ENCODE peak calls at places on chromosomes 11 and 22, in four cellular contexts. B is GM23248, M is GM23338, A is kidney. H is an unnamed sample. For H3K4me1, the result is how much of the 10 kb centered on the place peaks cover.

GRCh38 chr22:38327805-38328204 is 10.6 kb upstream of the CSNK1E start:
- DNase-seq in A (no peak), B (peak), M (no peak), H (no peak)

GRCh38 chr11:2377511-2378443 is 667 bp downstream of the CD81 start:
- DNase-seq in B (peak), A (peak), M (peak), H (peak)

GRCh38 chr11:19987243-19987870 is 172.9 kb downstream of the DBX1 start:
- DNase-seq in M (no peak), A (no peak), B (no peak), H (no peak)

GRCh38 chr11:122202951-122203456 is 87.0 kb upstream of the BLID start:
- DNase-seq in A (peak), M (peak), B (peak), H (no peak)

GRCh38 chr11:96156379-96156722 is 186.6 kb downstream of the MAML2 start:
- DNase-seq in M (no peak), B (peak), A (no peak), H (no peak)

GRCh38 chr22:43658823-43659222 is 153.3 kb downstream of the EFCAB6 start:
- DNase-seq in B (no peak), M (peak), A (no peak), H (no peak)

GRCh38 chr11:19802773-19803293 is 90.2 kb downstream of the NAV2 start:
- DNase-seq in B (no peak), A (no peak), M (no peak), H (no peak)

GRCh38 chr11:65502274-65502851 is 3.5 kb downstream of the MALAT1 start:
- DNase-seq in M (no peak), B (peak), A (no peak), H (peak)

GRCh38 chr11:128424867-128425285 is 162.5 kb downstream of the ETS1 start:
- DNase-seq in B (peak), A (peak), M (no peak), H (no peak)

GRCh38 chr11:119832132-119832531 is 103.1 kb upstream of the NECTIN1 start:
- DNase-seq in B (no peak), M (no peak), A (no peak), H (no peak)

GRCh38 chr11:77503006-77503405 is 29.1 kb upstream of the PAK1 start:
- DNase-seq in B (peak), M (no peak), A (no peak), H (no peak)

GRCh38 chr22:46775789-46776485 is 13.5 kb downstream of the TBC1D22A start:
- DNase-seq in A (peak), M (no peak), B (no peak), H (no peak)

GRCh38 chr22:46770726-46771125 is 8.3 kb downstream of the TBC1D22A start:
- DNase-seq in B (no peak), M (no peak), A (no peak), H (no peak)

GRCh38 chr22:46774456-46775363 is 12.3 kb downstream of the TBC1D22A start:
- DNase-seq in M (no peak), B (no peak), A (peak), H (no peak)

GRCh38 chr22:46775364-46775758 is 12.9 kb downstream of the TBC1D22A start:
- DNase-seq in B (no peak), M (no peak), A (no peak), H (no peak)

GRCh38 chr22:46773074-46773473 is 10.6 kb downstream of the TBC1D22A start:
- DNase-seq in A (no peak), M (no peak), B (no peak), H (no peak)
- H3K4me1 ChIP-seq in A (under half), M (under half), B (under half), H (half or more)

GRCh38 chr22:21837184-21837979 is 30.1 kb downstream of the MAPK1 start:
- DNase-seq in B (peak), A (no peak), M (peak), H (no peak)
- H3K4me1 ChIP-seq in B (under half), A (under half), M (under half), H (under half)

GRCh38 chr11:94804874-94805273 is 36.7 kb downstream of the AMOTL1 start:
- DNase-seq in M (no peak), B (no peak), A (no peak), H (no peak)
- H3K4me1 ChIP-seq in M (under half), B (half or more), A (under half), H (under half)

GRCh38 chr11:12798609-12799011 is 124.4 kb downstream of the TEAD1 start:
- DNase-seq in M (no peak), B (no peak), A (no peak), H (no peak)
- H3K4me1 ChIP-seq in M (half or more), B (under half), A (under half), H (under half)

DNA sequence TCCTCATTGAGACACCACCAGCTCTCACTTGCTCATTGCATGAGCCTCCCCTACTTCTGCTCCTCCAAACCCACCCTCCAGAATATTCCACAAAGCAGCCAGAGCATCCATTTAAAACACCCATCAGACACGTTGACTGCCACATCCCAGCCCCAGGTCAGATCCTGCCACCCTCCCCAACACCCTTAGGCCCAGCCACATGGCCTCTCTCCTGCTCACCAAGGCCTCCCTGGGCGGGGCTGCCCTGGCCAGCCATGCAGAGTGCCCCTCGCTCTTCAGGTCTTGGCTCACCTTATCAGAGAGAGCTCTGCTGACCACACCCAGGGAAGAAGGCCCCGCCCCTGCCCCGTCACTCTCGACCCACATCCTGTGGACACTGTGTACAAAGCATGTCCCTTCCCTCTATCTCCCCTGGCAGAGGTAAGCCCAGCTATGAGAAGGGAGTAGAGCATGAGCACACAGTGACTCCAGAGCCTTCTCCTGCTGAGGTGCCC is 106.8 kb downstream of the MICAL3 start:
- DNase-seq in A (no peak), M (no peak), B (no peak), H (no peak)
- H3K4me1 ChIP-seq in A (under half), M (under half), B (under half), H (under half)

DNA sequence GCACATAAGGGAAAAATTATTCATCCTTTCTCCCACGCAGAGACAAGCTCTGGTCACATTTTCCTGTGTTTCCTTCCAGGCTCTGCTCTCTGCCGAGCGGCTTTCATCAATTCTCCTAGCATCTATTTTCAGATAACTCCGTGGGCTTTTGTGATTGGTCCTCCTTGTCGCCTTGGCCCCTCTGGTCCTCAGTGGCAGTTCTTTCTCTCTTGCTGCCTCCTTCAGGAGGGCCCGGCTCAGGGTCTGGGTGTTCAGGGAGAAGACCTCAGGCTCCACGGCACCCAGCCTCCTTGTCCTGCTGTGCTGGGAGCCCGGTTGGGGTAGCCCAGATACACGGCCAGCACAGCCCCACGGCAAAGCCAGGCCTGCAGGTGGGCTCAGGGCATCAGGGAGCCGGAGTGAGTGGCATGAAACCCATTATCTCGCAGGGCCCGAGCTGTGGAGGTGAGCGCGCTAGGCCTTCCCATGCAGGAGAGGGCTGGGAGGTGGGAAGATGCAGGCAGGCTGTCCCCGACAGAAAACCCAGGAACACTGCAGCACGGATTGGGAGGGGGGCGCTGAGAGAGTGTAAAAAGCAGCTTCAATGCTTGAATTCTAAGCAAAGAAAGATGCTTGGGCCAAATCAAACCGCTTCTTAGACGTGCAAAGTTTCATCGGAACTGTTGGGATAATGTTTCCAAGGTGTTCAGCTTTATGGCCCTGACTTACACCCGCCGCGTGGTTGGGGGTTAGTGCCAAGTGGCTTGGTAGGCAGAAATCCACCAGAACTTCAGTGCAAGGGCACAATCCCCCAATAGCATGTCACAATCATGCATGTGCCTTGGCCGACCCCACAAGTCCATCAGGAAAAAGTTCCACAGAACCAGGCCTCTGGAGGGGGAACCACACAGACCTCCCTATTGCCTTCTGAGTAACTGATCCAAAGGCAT is 81.9 kb upstream of the WNT7B start:
- DNase-seq in M (no peak), A (peak), B (peak), H (peak)
- H3K4me1 ChIP-seq in M (under half), A (under half), B (half or more), H (under half)